ENCODE peak calls at places on chromosomes 12 and 14, in six cellular contexts. One of them, this sample, is unnamed. For H3K4me1, the result is how much of the 10 kb centered on the place peaks cover.

GRCh38 chr12:124332068-124332672 is 37.3 kb downstream of the RFLNA start:
- DNase-seq in A673: no peak
- DNase-seq in breast epithelium: no peak
- DNase-seq in sigmoid colon: no peak
- DNase-seq in psoas muscle: no peak
- DNase-seq in hepatocyte: no peak
- DNase-seq in this sample: no peak

GRCh38 chr12:50212071-50212467 is 44.9 kb upstream of the CERS5 start:
- DNase-seq in A673: no peak
- DNase-seq in breast epithelium: no peak
- DNase-seq in sigmoid colon: no peak
- DNase-seq in psoas muscle: no peak
- DNase-seq in hepatocyte: no peak
- DNase-seq in this sample: no peak

GRCh38 chr14:104582649-104583048 is 3.1 kb downstream of the C14orf180 start:
- DNase-seq in A673: no peak
- DNase-seq in breast epithelium: no peak
- DNase-seq in sigmoid colon: no peak
- DNase-seq in psoas muscle: peak
- DNase-seq in hepatocyte: peak
- DNase-seq in this sample: peak

GRCh38 chr14:95340201-95340697 is 20.5 kb upstream of the CLMN start:
- DNase-seq in A673: peak
- DNase-seq in breast epithelium: peak
- DNase-seq in sigmoid colon: no peak
- DNase-seq in psoas muscle: no peak
- DNase-seq in hepatocyte: peak
- DNase-seq in this sample: no peak

GRCh38 chr12:115378296-115378695 is 694.3 kb upstream of the TBX3 start:
- DNase-seq in A673: no peak
- DNase-seq in breast epithelium: no peak
- DNase-seq in sigmoid colon: no peak
- DNase-seq in psoas muscle: no peak
- DNase-seq in hepatocyte: no peak
- DNase-seq in this sample: no peak

GRCh38 chr12:118109088-118109487 is 5.3 kb upstream of the VSIG10 start:
- DNase-seq in A673: no peak
- DNase-seq in breast epithelium: no peak
- DNase-seq in sigmoid colon: no peak
- DNase-seq in psoas muscle: no peak
- DNase-seq in hepatocyte: no peak
- DNase-seq in this sample: no peak

GRCh38 chr12:93751864-93752610 is 74.9 kb downstream of the CRADD start:
- DNase-seq in A673: no peak
- DNase-seq in breast epithelium: no peak
- DNase-seq in sigmoid colon: no peak
- DNase-seq in psoas muscle: no peak
- DNase-seq in hepatocyte: no peak
- DNase-seq in this sample: no peak

GRCh38 chr14:82710257-82710841 is 1176.7 kb upstream of the SEL1L start:
- DNase-seq in A673: peak
- DNase-seq in breast epithelium: peak
- DNase-seq in sigmoid colon: no peak
- DNase-seq in psoas muscle: no peak
- DNase-seq in hepatocyte: peak
- DNase-seq in this sample: no peak

GRCh38 chr14:56125772-56126411 is 7.7 kb downstream of the PELI2 start:
- DNase-seq in A673: no peak
- DNase-seq in breast epithelium: no peak
- DNase-seq in sigmoid colon: no peak
- DNase-seq in psoas muscle: no peak
- DNase-seq in hepatocyte: no peak
- DNase-seq in this sample: no peak

GRCh38 chr14:77470192-77470870 is 12.4 kb downstream of the AHSA1 start:
- DNase-seq in A673: peak
- DNase-seq in breast epithelium: no peak
- DNase-seq in sigmoid colon: no peak
- DNase-seq in psoas muscle: no peak
- DNase-seq in hepatocyte: no peak
- DNase-seq in this sample: no peak

GRCh38 chr14:68719634-68720384 is 73.1 kb downstream of the ZFP36L1 start:
- DNase-seq in A673: no peak
- DNase-seq in breast epithelium: no peak
- DNase-seq in sigmoid colon: no peak
- DNase-seq in psoas muscle: no peak
- DNase-seq in hepatocyte: no peak
- DNase-seq in this sample: no peak

GRCh38 chr14:32342854-32343200 is 13.7 kb downstream of the AKAP6 start:
- DNase-seq in A673: no peak
- DNase-seq in breast epithelium: no peak
- DNase-seq in sigmoid colon: no peak
- DNase-seq in psoas muscle: no peak
- DNase-seq in hepatocyte: no peak
- DNase-seq in this sample: no peak

GRCh38 chr12:109683316-109683715 is 30.3 kb upstream of the FAM222A start:
- DNase-seq in A673: no peak
- DNase-seq in breast epithelium: no peak
- DNase-seq in sigmoid colon: no peak
- DNase-seq in psoas muscle: no peak
- DNase-seq in hepatocyte: no peak
- DNase-seq in this sample: no peak

GRCh38 chr12:126663304-126664094 is 1598.3 kb downstream of the AACS start:
- DNase-seq in A673: peak
- DNase-seq in breast epithelium: no peak
- DNase-seq in sigmoid colon: no peak
- DNase-seq in psoas muscle: no peak
- DNase-seq in hepatocyte: peak
- DNase-seq in this sample: no peak

GRCh38 chr14:23055147-23055550 is 2.2 kb downstream of the CDH24 start:
- DNase-seq in A673: no peak
- DNase-seq in breast epithelium: no peak
- DNase-seq in sigmoid colon: no peak
- DNase-seq in psoas muscle: no peak
- DNase-seq in hepatocyte: no peak
- DNase-seq in this sample: peak

GRCh38 chr14:75800792-75801191 is 139.7 kb downstream of the TTLL5 start:
- DNase-seq in A673: no peak
- DNase-seq in breast epithelium: no peak
- DNase-seq in sigmoid colon: no peak
- DNase-seq in psoas muscle: no peak
- DNase-seq in hepatocyte: no peak
- DNase-seq in this sample: no peak

GRCh38 chr12:15446798-15447197 is 124.5 kb downstream of the PTPRO start:
- DNase-seq in A673: no peak
- DNase-seq in breast epithelium: no peak
- DNase-seq in sigmoid colon: no peak
- DNase-seq in psoas muscle: no peak
- DNase-seq in hepatocyte: no peak
- DNase-seq in this sample: no peak

GRCh38 chr14:79278286-79278797 is 933.0 kb downstream of the DIO2 start:
- DNase-seq in A673: no peak
- DNase-seq in breast epithelium: no peak
- DNase-seq in sigmoid colon: peak
- DNase-seq in psoas muscle: no peak
- DNase-seq in hepatocyte: no peak
- DNase-seq in this sample: no peak

GRCh38 chr12:111754671-111755070 is 12.1 kb upstream of the ALDH2 start:
- DNase-seq in A673: no peak
- DNase-seq in breast epithelium: no peak
- DNase-seq in sigmoid colon: no peak
- DNase-seq in psoas muscle: no peak
- DNase-seq in hepatocyte: no peak
- DNase-seq in this sample: peak

GRCh38 chr14:60266021-60266937 is 17.3 kb downstream of the PPM1A start:
- DNase-seq in A673: peak
- DNase-seq in breast epithelium: no peak
- DNase-seq in sigmoid colon: no peak
- DNase-seq in psoas muscle: no peak
- DNase-seq in hepatocyte: no peak
- DNase-seq in this sample: no peak

GRCh38 chr14:100865682-100866591 is 37.6 kb downstream of the RTL1 start:
- DNase-seq in A673: no peak
- DNase-seq in breast epithelium: peak
- DNase-seq in sigmoid colon: peak
- DNase-seq in psoas muscle: no peak
- DNase-seq in hepatocyte: no peak
- DNase-seq in this sample: peak

GRCh38 chr14:20508367-20508766 is 3.0 kb downstream of the RNASE10 start:
- DNase-seq in A673: no peak
- DNase-seq in breast epithelium: no peak
- DNase-seq in sigmoid colon: no peak
- DNase-seq in psoas muscle: no peak
- DNase-seq in hepatocyte: no peak
- DNase-seq in this sample: no peak

GRCh38 chr12:92021665-92022033 is 124.0 kb downstream of the BTG1 start:
- DNase-seq in A673: no peak
- DNase-seq in breast epithelium: no peak
- DNase-seq in sigmoid colon: no peak
- DNase-seq in psoas muscle: no peak
- DNase-seq in hepatocyte: no peak
- DNase-seq in this sample: no peak

GRCh38 chr14:50928002-50928635 is 16.2 kb downstream of the PYGL start:
- DNase-seq in A673: no peak
- DNase-seq in breast epithelium: no peak
- DNase-seq in sigmoid colon: no peak
- DNase-seq in psoas muscle: no peak
- DNase-seq in hepatocyte: no peak
- DNase-seq in this sample: no peak

GRCh38 chr12:107554941-107555340 is 130.7 kb upstream of the PWP1 start:
- DNase-seq in A673: no peak
- DNase-seq in breast epithelium: no peak
- DNase-seq in sigmoid colon: no peak
- DNase-seq in psoas muscle: no peak
- DNase-seq in hepatocyte: no peak
- DNase-seq in this sample: no peak

GRCh38 chr14:61812347-61813100 is 50.3 kb downstream of the SNAPC1 start:
- DNase-seq in A673: no peak
- DNase-seq in breast epithelium: no peak
- DNase-seq in sigmoid colon: no peak
- DNase-seq in psoas muscle: peak
- DNase-seq in hepatocyte: peak
- DNase-seq in this sample: no peak

GRCh38 chr12:51793201-51793600 is 55.3 kb downstream of the FIGNL2 start:
- DNase-seq in A673: no peak
- DNase-seq in breast epithelium: no peak
- DNase-seq in sigmoid colon: no peak
- DNase-seq in psoas muscle: no peak
- DNase-seq in hepatocyte: no peak
- DNase-seq in this sample: no peak

GRCh38 chr12:27453462-27453861 is 6.9 kb downstream of the SMCO2 start:
- DNase-seq in A673: no peak
- DNase-seq in breast epithelium: no peak
- DNase-seq in sigmoid colon: no peak
- DNase-seq in psoas muscle: no peak
- DNase-seq in hepatocyte: no peak
- DNase-seq in this sample: no peak
- H3K4me1 ChIP-seq in A673: under half
- H3K4me1 ChIP-seq in breast epithelium: under half
- H3K4me1 ChIP-seq in sigmoid colon: under half
- H3K4me1 ChIP-seq in psoas muscle: under half
- H3K4me1 ChIP-seq in hepatocyte: under half
- H3K4me1 ChIP-seq in this sample: under half

GRCh38 chr14:89013098-89013504 is 188.7 kb downstream of the TTC8 start:
- DNase-seq in A673: peak
- DNase-seq in breast epithelium: no peak
- DNase-seq in sigmoid colon: no peak
- DNase-seq in psoas muscle: no peak
- DNase-seq in hepatocyte: peak
- DNase-seq in this sample: no peak
- H3K4me3 ChIP-seq in A673: no peak
- H3K4me3 ChIP-seq in breast epithelium: no peak
- H3K4me3 ChIP-seq in sigmoid colon: no peak
- H3K4me3 ChIP-seq in psoas muscle: no peak
- H3K4me3 ChIP-seq in hepatocyte: peak
- H3K4me3 ChIP-seq in this sample: no peak

GRCh38 chr14:33717866-33718265 is 233.0 kb downstream of the EGLN3 start:
- DNase-seq in A673: no peak
- DNase-seq in breast epithelium: no peak
- DNase-seq in sigmoid colon: no peak
- DNase-seq in psoas muscle: no peak
- DNase-seq in hepatocyte: no peak
- DNase-seq in this sample: no peak
- H3K4me1 ChIP-seq in A673: under half
- H3K4me1 ChIP-seq in breast epithelium: under half
- H3K4me1 ChIP-seq in sigmoid colon: under half
- H3K4me1 ChIP-seq in psoas muscle: under half
- H3K4me1 ChIP-seq in hepatocyte: under half
- H3K4me1 ChIP-seq in this sample: under half

GRCh38 chr12:54034784-54035310 is 2.0 kb downstream of the HOXC5 start:
- DNase-seq in A673: no peak
- DNase-seq in breast epithelium: no peak
- DNase-seq in sigmoid colon: no peak
- DNase-seq in psoas muscle: no peak
- DNase-seq in hepatocyte: no peak
- DNase-seq in this sample: no peak

GRCh38 chr12:54037360-54038259 is 4.8 kb downstream of the HOXC5 start:
- DNase-seq in A673: no peak
- DNase-seq in breast epithelium: no peak
- DNase-seq in sigmoid colon: no peak
- DNase-seq in psoas muscle: no peak
- DNase-seq in hepatocyte: no peak
- DNase-seq in this sample: no peak

GRCh38 chr12:54035561-54036377 is 2.9 kb downstream of the HOXC5 start:
- DNase-seq in A673: no peak
- DNase-seq in breast epithelium: no peak
- DNase-seq in sigmoid colon: no peak
- DNase-seq in psoas muscle: no peak
- DNase-seq in hepatocyte: no peak
- DNase-seq in this sample: no peak

GRCh38 chr12:54038260-54038759 is 5.5 kb downstream of the HOXC5 start:
- DNase-seq in A673: no peak
- DNase-seq in breast epithelium: no peak
- DNase-seq in sigmoid colon: no peak
- DNase-seq in psoas muscle: no peak
- DNase-seq in hepatocyte: no peak
- DNase-seq in this sample: no peak

DNA sequence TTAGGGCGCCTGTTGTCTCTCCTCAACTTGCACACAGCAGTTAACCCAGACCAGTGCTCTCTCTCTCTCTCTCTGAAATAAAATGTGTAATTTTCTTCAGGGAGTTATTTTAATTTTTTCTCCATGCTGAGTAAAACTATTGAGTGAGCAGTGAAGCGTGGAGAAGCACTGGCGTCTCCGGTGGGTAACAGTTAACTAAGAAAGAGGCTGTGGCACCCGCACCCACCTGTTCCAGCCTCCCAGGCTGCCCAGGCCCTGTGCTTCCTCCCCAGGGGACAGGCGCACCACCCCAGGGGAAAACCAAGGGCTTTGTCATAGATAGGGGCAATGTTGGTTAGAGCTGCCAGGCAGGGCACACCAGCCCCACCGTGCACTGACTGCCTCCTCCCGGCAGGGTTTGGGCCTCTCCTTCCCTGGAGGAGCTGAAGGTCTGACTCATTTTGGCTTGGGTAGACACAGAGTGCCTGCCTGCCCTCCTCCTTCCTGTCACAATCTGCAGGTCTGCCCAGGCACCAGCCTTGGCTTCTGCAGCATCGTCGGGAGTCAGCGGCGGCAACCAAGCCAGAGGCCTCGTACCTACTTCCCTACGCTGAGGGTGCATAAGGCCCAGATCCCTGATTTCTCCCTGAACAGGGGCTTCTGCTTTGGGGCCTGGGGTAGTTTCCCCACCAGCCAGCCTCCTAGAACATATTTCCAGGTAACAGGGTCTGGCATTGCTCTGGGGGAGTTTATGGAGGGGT is 3.9 kb downstream of the HOXC5 start:
- DNase-seq in A673: peak
- DNase-seq in breast epithelium: no peak
- DNase-seq in sigmoid colon: no peak
- DNase-seq in psoas muscle: peak
- DNase-seq in hepatocyte: no peak
- DNase-seq in this sample: no peak
- H3K4me3 ChIP-seq in A673: no peak
- H3K4me3 ChIP-seq in breast epithelium: no peak
- H3K4me3 ChIP-seq in sigmoid colon: no peak
- H3K4me3 ChIP-seq in psoas muscle: no peak
- H3K4me3 ChIP-seq in hepatocyte: no peak
- H3K4me3 ChIP-seq in this sample: no peak

This sample was measured in right cardiac atrium.